ENCODE peak calls at places on chromosome 10, in eight cellular contexts. O is lower lobe of right lung; M is body of pancreas; R is mammary epithelial cell; E is CD4-positive, alpha-beta T cell; Y is AG04450; I is cardiac muscle cell; W is CD8-positive, alpha-beta memory T cell. T is an unnamed sample.

GRCh38 chr10:35368485-35369048 is 32.3 kb downstream of the CCNY start:
- DNase-seq in O (no peak), M (no peak), R (no peak), E (no peak), Y (no peak), I (no peak), W (no peak), T (no peak)

GRCh38 chr10:96077181-96077580 is 33.8 kb downstream of the CCNJ start:
- DNase-seq in O (no peak), M (no peak), R (no peak), E (no peak), Y (no peak), I (no peak), W (no peak), T (no peak)

GRCh38 chr10:131872837-131873375 is 27.9 kb upstream of the PPP2R2D start:
- DNase-seq in O (no peak), M (no peak), R (peak), E (no peak), Y (no peak), I (no peak), W (peak), T (peak)

GRCh38 chr10:22475857-22476600 is 130.7 kb downstream of the SPAG6 start:
- DNase-seq in O (no peak), M (no peak), R (no peak), E (no peak), Y (no peak), I (peak), W (no peak), T (no peak)

GRCh38 chr10:1603181-1603580 is 134.1 kb downstream of the ADARB2 start:
- DNase-seq in O (no peak), M (no peak), R (no peak), E (no peak), Y (no peak), I (no peak), W (no peak), T (no peak)

GRCh38 chr10:70809011-70809611 is 6.6 kb upstream of the SGPL1 start:
- DNase-seq in O (no peak), M (no peak), R (peak), E (no peak), Y (no peak), I (peak), W (no peak), T (peak)

GRCh38 chr10:74542077-74542476 is 284.3 kb upstream of the KAT6B start:
- DNase-seq in O (no peak), M (no peak), R (peak), E (no peak), Y (peak), I (no peak), W (no peak), T (peak)

GRCh38 chr10:127854769-127855583 is 37.8 kb downstream of the CLRN3 start:
- DNase-seq in O (no peak), M (no peak), R (no peak), E (no peak), Y (no peak), I (no peak), W (no peak), T (no peak)

GRCh38 chr10:54903770-54904169 is 102.7 kb upstream of the PCDH15 start:
- DNase-seq in O (no peak), M (no peak), R (no peak), E (no peak), Y (no peak), I (no peak), W (no peak), T (no peak)

GRCh38 chr10:80894339-80894791 is 356.7 kb downstream of the SH2D4B start:
- DNase-seq in O (no peak), M (no peak), R (no peak), E (no peak), Y (no peak), I (no peak), W (no peak), T (no peak)

GRCh38 chr10:80259405-80259871 is 30.0 kb downstream of the MAT1A start:
- DNase-seq in O (no peak), M (no peak), R (no peak), E (no peak), Y (no peak), I (no peak), W (no peak), T (no peak)

GRCh38 chr10:74050653-74051052 is 52.7 kb downstream of the VCL start:
- DNase-seq in O (no peak), M (no peak), R (no peak), E (no peak), Y (no peak), I (no peak), W (no peak), T (no peak)

GRCh38 chr10:125024496-125025234 is 82.7 kb downstream of the ZRANB1 start:
- DNase-seq in O (peak), M (no peak), R (no peak), E (no peak), Y (no peak), I (no peak), W (no peak), T (no peak)

GRCh38 chr10:58706836-58707235 is 194.2 kb downstream of the BICC1 start:
- DNase-seq in O (no peak), M (no peak), R (no peak), E (no peak), Y (no peak), I (no peak), W (no peak), T (no peak)

GRCh38 chr10:95485445-95485844 is 75.7 kb downstream of the SORBS1 start:
- DNase-seq in O (no peak), M (no peak), R (no peak), E (no peak), Y (no peak), I (no peak), W (no peak), T (no peak)

GRCh38 chr10:116115233-116115632 is 157.8 kb downstream of the GFRA1 start:
- DNase-seq in O (no peak), M (no peak), R (no peak), E (no peak), Y (no peak), I (no peak), W (no peak), T (no peak)

GRCh38 chr10:90969148-90969547 is 48.3 kb upstream of the ANKRD1 start:
- DNase-seq in O (no peak), M (no peak), R (peak), E (no peak), Y (no peak), I (no peak), W (no peak), T (no peak)

GRCh38 chr10:50590935-50591334 is 32.8 kb downstream of the SGMS1 start:
- DNase-seq in O (no peak), M (no peak), R (no peak), E (no peak), Y (no peak), I (no peak), W (no peak), T (no peak)

GRCh38 chr10:69864321-69864720 is 62.6 kb downstream of the COL13A1 start:
- DNase-seq in O (no peak), M (no peak), R (peak), E (no peak), Y (peak), I (no peak), W (no peak), T (no peak)

GRCh38 chr10:98338318-98338717 is 70.3 kb upstream of the LOXL4 start:
- DNase-seq in O (no peak), M (no peak), R (no peak), E (no peak), Y (no peak), I (no peak), W (no peak), T (no peak)

GRCh38 chr10:103850572-103850895 is 4.8 kb downstream of the SH3PXD2A start:
- DNase-seq in O (no peak), M (no peak), R (no peak), E (no peak), Y (no peak), I (no peak), W (no peak), T (no peak)

GRCh38 chr10:126476256-126476655 is 88.0 kb upstream of the ADAM12 start:
- DNase-seq in O (no peak), M (no peak), R (no peak), E (no peak), Y (no peak), I (peak), W (no peak), T (no peak)

GRCh38 chr10:70512149-70512611 is 33.6 kb downstream of the PALD1 start:
- DNase-seq in O (no peak), M (no peak), R (no peak), E (no peak), Y (no peak), I (no peak), W (no peak), T (no peak)

GRCh38 chr10:49163741-49164140 is 24.4 kb downstream of the TMEM273 start:
- DNase-seq in O (no peak), M (no peak), R (no peak), E (no peak), Y (peak), I (no peak), W (no peak), T (no peak)

GRCh38 chr10:60495357-60495756 is 105.7 kb upstream of the ANK3 start:
- DNase-seq in O (no peak), M (no peak), R (peak), E (no peak), Y (no peak), I (no peak), W (no peak), T (no peak)

GRCh38 chr10:57849726-57850357 is 417.9 kb downstream of the IPMK start:
- DNase-seq in O (no peak), M (no peak), R (peak), E (no peak), Y (no peak), I (no peak), W (no peak), T (no peak)

GRCh38 chr10:82813856-82814255 is 938.9 kb downstream of the NRG3 start:
- DNase-seq in O (no peak), M (peak), R (peak), E (no peak), Y (no peak), I (no peak), W (no peak), T (no peak)

GRCh38 chr10:36602374-36602773 is 523.0 kb upstream of the ANKRD30A start:
- DNase-seq in O (no peak), M (no peak), R (peak), E (no peak), Y (peak), I (no peak), W (no peak), T (no peak)

GRCh38 chr10:131003455-131003854 is 308.1 kb downstream of the TCERG1L start:
- DNase-seq in O (no peak), M (no peak), R (no peak), E (no peak), Y (no peak), I (no peak), W (no peak), T (no peak)

GRCh38 chr10:97593423-97593822 is 3.9 kb downstream of the C10orf62 start:
- DNase-seq in O (no peak), M (no peak), R (no peak), E (no peak), Y (no peak), I (no peak), W (no peak), T (no peak)

GRCh38 chr10:68364101-68364886 is 31.6 kb upstream of the PBLD start:
- DNase-seq in O (no peak), M (no peak), R (no peak), E (no peak), Y (no peak), I (no peak), W (no peak), T (no peak)

GRCh38 chr10:32004161-32004591 is 52.0 kb downstream of the KIF5B start:
- DNase-seq in O (no peak), M (peak), R (no peak), E (no peak), Y (no peak), I (peak), W (no peak), T (peak)

GRCh38 chr10:32207544-32207943 is 139.4 kb downstream of the EPC1 start:
- DNase-seq in O (peak), M (peak), R (peak), E (peak), Y (no peak), I (peak), W (peak), T (peak)

GRCh38 chr10:98030093-98030821 is at the start of gene CRTAC1:
- DNase-seq in O (peak), M (peak), R (no peak), E (no peak), Y (no peak), I (peak), W (no peak), T (peak)

GRCh38 chr10:113732160-113732881 is 19.2 kb upstream of the PLEKHS1 start:
- DNase-seq in O (no peak), M (no peak), R (no peak), E (no peak), Y (no peak), I (no peak), W (no peak), T (no peak)

GRCh38 chr10:64110079-64110478 is 588.9 kb downstream of the REEP3 start:
- DNase-seq in O (no peak), M (no peak), R (no peak), E (no peak), Y (no peak), I (no peak), W (no peak), T (no peak)

GRCh38 chr10:634256-634655 is 55.2 kb downstream of the DIP2C start:
- DNase-seq in O (no peak), M (no peak), R (no peak), E (no peak), Y (no peak), I (no peak), W (no peak), T (peak)

GRCh38 chr10:78531088-78531487 is 497.4 kb downstream of the RPS24 start:
- DNase-seq in O (no peak), M (no peak), R (peak), E (no peak), Y (no peak), I (no peak), W (no peak), T (no peak)

GRCh38 chr10:78533093-78533492 is 499.4 kb downstream of the RPS24 start:
- DNase-seq in O (peak), M (no peak), R (no peak), E (no peak), Y (no peak), I (no peak), W (no peak), T (no peak)

GRCh38 chr10:78535716-78536218 is 502.1 kb downstream of the RPS24 start:
- DNase-seq in O (no peak), M (no peak), R (no peak), E (no peak), Y (no peak), I (no peak), W (no peak), T (no peak)

GRCh38 chr10:78532480-78533046 is 498.9 kb downstream of the RPS24 start:
- DNase-seq in O (no peak), M (no peak), R (no peak), E (no peak), Y (no peak), I (no peak), W (no peak), T (peak)

GRCh38 chr10:78533776-78534175 is 500.1 kb downstream of the RPS24 start:
- DNase-seq in O (no peak), M (no peak), R (no peak), E (no peak), Y (no peak), I (no peak), W (no peak), T (no peak)
- H3K27ac ChIP-seq in O (no peak), M (no peak), R (no peak), E (no peak), Y (no peak), I (no peak), W (no peak), T (no peak)

DNA sequence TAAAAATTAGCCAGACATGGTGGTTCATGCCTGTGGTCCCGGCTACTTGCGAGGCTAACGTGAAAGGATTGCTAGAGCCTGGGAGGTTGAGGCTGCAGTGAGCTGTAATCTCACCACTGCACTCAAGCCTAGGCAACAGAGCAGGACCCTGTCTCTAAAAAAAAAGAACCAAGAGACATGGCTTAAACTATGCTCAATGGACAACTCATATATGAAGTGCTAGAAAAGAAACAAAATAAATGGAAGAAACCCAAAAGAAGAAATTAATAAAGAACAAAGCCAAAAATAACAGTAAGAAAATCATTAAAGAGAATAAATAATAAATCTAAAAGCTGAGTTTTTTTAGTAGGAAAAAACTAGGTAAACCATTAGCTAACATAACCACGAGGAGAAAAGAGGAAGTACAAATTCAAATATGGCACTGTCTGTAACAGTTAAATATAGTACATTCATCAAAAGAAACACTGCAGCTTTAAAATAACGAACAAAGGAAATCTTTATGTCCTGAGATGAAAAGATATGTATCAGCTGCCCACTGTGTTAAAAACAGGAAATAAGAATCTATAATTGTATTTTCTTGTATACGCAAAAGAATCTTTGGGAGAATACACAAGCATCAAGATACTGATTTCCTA is 48.7 kb downstream of the UPF2 start:
- DNase-seq in O (no peak), M (no peak), R (no peak), E (no peak), Y (no peak), I (no peak), W (no peak), T (no peak)
- H3K27ac ChIP-seq in O (no peak), M (no peak), R (no peak), E (no peak), Y (no peak), I (no peak), W (no peak), T (no peak)

GRCh38 chr10:119419931-119420330 is 122.6 kb downstream of the RGS10 start:
- DNase-seq in O (no peak), M (no peak), R (no peak), E (no peak), Y (no peak), I (no peak), W (no peak), T (no peak)

GRCh38 chr10:119421887-119422684 is 120.4 kb downstream of the RGS10 start:
- DNase-seq in O (no peak), M (no peak), R (no peak), E (no peak), Y (no peak), I (no peak), W (no peak), T (no peak)

GRCh38 chr10:119423510-119423874 is 119.0 kb downstream of the RGS10 start:
- DNase-seq in O (no peak), M (no peak), R (no peak), E (no peak), Y (no peak), I (no peak), W (no peak), T (no peak)

GRCh38 chr10:119422685-119423509 is 119.6 kb downstream of the RGS10 start:
- DNase-seq in O (no peak), M (no peak), R (no peak), E (no peak), Y (no peak), I (no peak), W (no peak), T (peak)

DNA sequence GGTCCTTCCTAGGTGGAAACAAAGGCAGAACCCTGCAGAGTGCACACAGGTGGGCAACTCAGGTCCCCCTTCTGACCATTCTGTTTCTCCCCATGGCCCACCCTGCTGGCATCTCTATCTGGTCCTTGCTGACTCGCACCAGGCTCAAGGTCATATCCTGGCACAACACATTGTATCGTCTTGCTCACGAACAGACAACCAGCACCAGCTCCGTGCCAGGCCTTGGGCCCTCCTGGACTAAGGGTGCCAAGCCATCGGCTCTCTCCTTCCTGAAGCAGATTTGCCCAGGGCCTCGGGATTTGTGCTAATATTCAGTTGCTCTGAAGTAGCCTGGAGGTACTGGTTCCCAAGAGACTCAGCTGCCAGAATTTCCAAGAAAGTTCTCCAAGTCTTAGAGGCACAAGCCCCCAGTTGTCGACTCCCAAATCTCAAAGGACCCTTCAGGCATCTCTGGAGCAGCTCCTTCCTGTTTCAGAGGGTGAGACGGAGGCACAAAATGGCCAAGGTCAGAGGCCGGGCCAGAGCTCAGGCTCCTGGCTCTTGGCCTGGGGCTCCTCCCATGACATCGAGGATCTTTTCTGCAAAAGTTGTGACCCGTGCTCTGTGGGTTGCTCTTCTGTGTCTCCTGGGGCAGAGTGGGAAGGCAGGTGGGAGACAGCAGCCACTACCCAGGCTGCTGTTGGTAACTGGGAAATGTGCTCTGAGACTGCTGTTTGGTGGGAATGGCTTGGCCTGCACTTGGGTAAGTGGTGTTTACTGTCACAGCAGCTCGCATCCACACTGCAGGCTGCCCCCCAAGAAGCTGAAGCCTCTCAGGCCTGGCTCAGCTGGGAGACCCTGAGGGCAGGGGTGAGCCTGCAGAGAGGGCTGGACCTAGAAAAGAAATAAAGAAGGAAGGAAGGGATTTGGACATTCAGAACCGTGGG is 121.3 kb downstream of the RGS10 start:
- DNase-seq in O (no peak), M (no peak), R (no peak), E (no peak), Y (no peak), I (no peak), W (no peak), T (no peak)
- H3K27ac ChIP-seq in O (peak), M (no peak), R (no peak), E (no peak), Y (no peak), I (no peak), W (no peak), T (no peak)

GRCh38 chr10:45593938-45594275 is 78.7 kb downstream of the ZFAND4 start:
- DNase-seq in O (no peak), M (no peak), R (no peak), E (no peak), Y (no peak), I (no peak), W (no peak), T (no peak)
- H3K27ac ChIP-seq in O (peak), M (peak), R (peak), E (peak), Y (no peak), I (peak), W (peak), T (peak)

DNA sequence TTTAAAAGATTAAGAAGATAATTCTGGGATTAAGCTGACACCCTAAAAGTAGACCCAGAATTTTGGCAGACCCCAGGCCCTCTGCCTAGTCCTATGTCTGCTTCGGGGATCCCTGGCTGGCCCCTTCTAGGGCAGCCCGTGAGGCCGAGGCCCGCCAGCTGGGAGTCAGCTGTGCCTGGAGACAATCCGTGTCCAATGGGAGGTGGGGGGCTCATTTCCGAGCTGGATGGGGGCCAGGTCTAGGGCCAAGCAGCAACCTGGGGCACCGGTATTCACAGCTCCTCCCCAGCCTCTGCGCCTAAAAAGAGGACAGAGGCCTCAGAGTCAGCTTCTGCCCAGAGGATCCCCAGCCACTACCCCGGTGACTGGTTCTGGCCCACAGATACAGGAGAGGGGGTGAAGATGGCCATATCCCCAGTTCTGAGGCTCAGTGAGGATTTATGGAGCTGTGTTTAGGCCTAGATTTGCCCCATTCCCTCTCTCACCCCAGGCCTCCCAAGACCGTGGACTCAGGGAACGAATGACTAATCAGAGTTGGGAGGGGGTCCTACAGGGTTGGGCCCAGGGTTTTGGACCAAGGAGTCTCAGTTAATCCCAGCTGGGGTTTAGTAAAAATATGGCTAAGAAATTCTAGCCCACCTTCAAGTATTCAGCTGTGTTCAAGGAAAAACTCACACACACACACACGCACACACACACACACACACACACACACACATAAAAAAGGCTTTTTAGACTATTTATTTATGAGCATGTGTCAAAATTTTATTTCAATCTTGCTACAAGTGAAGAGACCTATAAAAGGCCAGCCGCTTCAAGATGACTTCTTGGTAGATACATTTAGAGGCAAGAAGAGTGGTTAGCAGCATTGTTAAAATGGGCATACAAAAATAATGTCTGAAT is 37.4 kb upstream of the LBX1 start:
- DNase-seq in O (no peak), M (no peak), R (no peak), E (no peak), Y (no peak), I (no peak), W (no peak), T (no peak)
- H3K27ac ChIP-seq in O (no peak), M (no peak), R (no peak), E (no peak), Y (no peak), I (no peak), W (no peak), T (no peak)

T was measured in thyroid gland.